ENCODE peak calls at places on chromosomes 13 and 19, in five cellular contexts. One of them, this sample, is unnamed.

GRCh38 chr19:15701757-15702589 is 25.9 kb upstream of the OR10H2 start:
- DNase-seq in fibroblast of lung: no peak
- DNase-seq in psoas muscle: no peak
- DNase-seq in body of pancreas: no peak
- DNase-seq in H9: no peak
- DNase-seq in this sample: no peak

GRCh38 chr19:47272448-47273312 is 2.0 kb upstream of the INAFM1 start:
- DNase-seq in fibroblast of lung: peak; percentile 32
- DNase-seq in psoas muscle: peak; percentile 60
- DNase-seq in body of pancreas: peak; percentile 57
- DNase-seq in H9: no peak
- DNase-seq in this sample: no peak

GRCh38 chr13:48334534-48335127 is 31.1 kb downstream of the RB1 start:
- DNase-seq in fibroblast of lung: peak; percentile 71
- DNase-seq in psoas muscle: no peak
- DNase-seq in body of pancreas: no peak
- DNase-seq in H9: no peak
- DNase-seq in this sample: no peak

GRCh38 chr19:39381910-39382611 is 8.8 kb downstream of the PAF1 start:
- DNase-seq in fibroblast of lung: no peak
- DNase-seq in psoas muscle: no peak
- DNase-seq in body of pancreas: no peak
- DNase-seq in H9: no peak
- DNase-seq in this sample: no peak

GRCh38 chr19:8367327-8368001 is 3.5 kb downstream of the ANGPTL4 start:
- DNase-seq in fibroblast of lung: peak; percentile 98
- DNase-seq in psoas muscle: peak; percentile 96
- DNase-seq in body of pancreas: peak; percentile 97
- DNase-seq in H9: peak; percentile 86
- DNase-seq in this sample: peak; percentile 92

GRCh38 chr19:2371656-2372055 is 11.6 kb downstream of the TMPRSS9 start:
- DNase-seq in fibroblast of lung: no peak
- DNase-seq in psoas muscle: no peak
- DNase-seq in body of pancreas: no peak
- DNase-seq in H9: no peak
- DNase-seq in this sample: no peak

GRCh38 chr19:39970424-39970673 is 616 bp upstream of the PSMC4 start:
- DNase-seq in fibroblast of lung: no peak
- DNase-seq in psoas muscle: no peak
- DNase-seq in body of pancreas: no peak
- DNase-seq in H9: no peak
- DNase-seq in this sample: no peak

GRCh38 chr13:104773775-104774174 is 1707.6 kb upstream of the SLC10A2 start:
- DNase-seq in fibroblast of lung: peak; percentile 80
- DNase-seq in psoas muscle: no peak
- DNase-seq in body of pancreas: no peak
- DNase-seq in H9: no peak
- DNase-seq in this sample: peak; percentile 16

GRCh38 chr13:35621989-35622388 is 145.5 kb upstream of the MAB21L1 start:
- DNase-seq in fibroblast of lung: no peak
- DNase-seq in psoas muscle: no peak
- DNase-seq in body of pancreas: no peak
- DNase-seq in H9: no peak
- DNase-seq in this sample: no peak

GRCh38 chr19:17333611-17334413 is 843 bp downstream of the ANO8 start:
- DNase-seq in fibroblast of lung: peak; percentile 82
- DNase-seq in psoas muscle: no peak
- DNase-seq in body of pancreas: peak; percentile 55
- DNase-seq in H9: peak; percentile 68
- DNase-seq in this sample: peak; percentile 78

GRCh38 chr13:109297628-109298027 is 488.8 kb downstream of the IRS2 start:
- DNase-seq in fibroblast of lung: peak; percentile 89
- DNase-seq in psoas muscle: no peak
- DNase-seq in body of pancreas: no peak
- DNase-seq in H9: no peak
- DNase-seq in this sample: peak; percentile 50

GRCh38 chr13:21625366-21625765 is 21.4 kb upstream of the MICU2 start:
- DNase-seq in fibroblast of lung: peak; percentile 51
- DNase-seq in psoas muscle: no peak
- DNase-seq in body of pancreas: peak; percentile 26
- DNase-seq in H9: no peak
- DNase-seq in this sample: peak; percentile 18

GRCh38 chr13:35468195-35468594 is 8.3 kb downstream of the MAB21L1 start:
- DNase-seq in fibroblast of lung: no peak
- DNase-seq in psoas muscle: no peak
- DNase-seq in body of pancreas: no peak
- DNase-seq in H9: no peak
- DNase-seq in this sample: no peak

GRCh38 chr19:995051-995827 is 5.0 kb upstream of the GRIN3B start:
- DNase-seq in fibroblast of lung: no peak
- DNase-seq in psoas muscle: no peak
- DNase-seq in body of pancreas: no peak
- DNase-seq in H9: no peak
- DNase-seq in this sample: no peak

GRCh38 chr19:46076031-46076880 is 35.5 kb upstream of the IGFL4 start:
- DNase-seq in fibroblast of lung: no peak
- DNase-seq in psoas muscle: no peak
- DNase-seq in body of pancreas: no peak
- DNase-seq in H9: no peak
- DNase-seq in this sample: no peak

GRCh38 chr13:43805071-43805468 is 18.3 kb upstream of the ENOX1 start:
- DNase-seq in fibroblast of lung: peak; percentile 64
- DNase-seq in psoas muscle: no peak
- DNase-seq in body of pancreas: no peak
- DNase-seq in H9: no peak
- DNase-seq in this sample: peak; percentile 93

GRCh38 chr19:51163257-51163656 is 21.2 kb downstream of the SIGLEC7 start:
- DNase-seq in fibroblast of lung: no peak
- DNase-seq in psoas muscle: no peak
- DNase-seq in body of pancreas: no peak
- DNase-seq in H9: no peak
- DNase-seq in this sample: no peak

GRCh38 chr13:110062777-110063442 is 244.0 kb downstream of the COL4A1 start:
- DNase-seq in fibroblast of lung: no peak
- DNase-seq in psoas muscle: no peak
- DNase-seq in body of pancreas: no peak
- DNase-seq in H9: no peak
- DNase-seq in this sample: no peak

GRCh38 chr19:49425922-49426592 is 869 bp downstream of the GFY start:
- DNase-seq in fibroblast of lung: no peak
- DNase-seq in psoas muscle: no peak
- DNase-seq in body of pancreas: no peak
- DNase-seq in H9: peak; percentile 96
- DNase-seq in this sample: no peak

GRCh38 chr13:114107686-114108081 is 24.7 kb downstream of the RASA3 start:
- DNase-seq in fibroblast of lung: peak; percentile 92
- DNase-seq in psoas muscle: peak; percentile 75
- DNase-seq in body of pancreas: no peak
- DNase-seq in H9: no peak
- DNase-seq in this sample: peak; percentile 58

GRCh38 chr19:8403098-8403819 is 9.8 kb upstream of the MARCHF2 start:
- DNase-seq in fibroblast of lung: no peak
- DNase-seq in psoas muscle: no peak
- DNase-seq in body of pancreas: no peak
- DNase-seq in H9: no peak
- DNase-seq in this sample: no peak

GRCh38 chr19:48962029-48962848 is 2.9 kb upstream of the FTL start:
- DNase-seq in fibroblast of lung: peak; percentile 42
- DNase-seq in psoas muscle: peak; percentile 52
- DNase-seq in body of pancreas: peak; percentile 78
- DNase-seq in H9: peak; percentile 71
- DNase-seq in this sample: no peak

GRCh38 chr13:25982908-25983307 is 68.9 kb downstream of the SHISA2 start:
- DNase-seq in fibroblast of lung: no peak
- DNase-seq in psoas muscle: no peak
- DNase-seq in body of pancreas: no peak
- DNase-seq in H9: no peak
- DNase-seq in this sample: no peak

GRCh38 chr19:4987692-4988370 is 18.9 kb downstream of the KDM4B start:
- DNase-seq in fibroblast of lung: no peak
- DNase-seq in psoas muscle: no peak
- DNase-seq in body of pancreas: no peak
- DNase-seq in H9: no peak
- DNase-seq in this sample: no peak

GRCh38 chr13:31781064-31781463 is 41.7 kb downstream of the RXFP2 start:
- DNase-seq in fibroblast of lung: no peak
- DNase-seq in psoas muscle: no peak
- DNase-seq in body of pancreas: no peak
- DNase-seq in H9: no peak
- DNase-seq in this sample: no peak

GRCh38 chr13:43484432-43485225 is 302.1 kb downstream of the ENOX1 start:
- DNase-seq in fibroblast of lung: no peak
- DNase-seq in psoas muscle: no peak
- DNase-seq in body of pancreas: peak; percentile 25
- DNase-seq in H9: no peak
- DNase-seq in this sample: no peak

GRCh38 chr19:56683119-56683518 is 11.6 kb upstream of the ZNF835 start:
- DNase-seq in fibroblast of lung: no peak
- DNase-seq in psoas muscle: no peak
- DNase-seq in body of pancreas: no peak
- DNase-seq in H9: no peak
- DNase-seq in this sample: no peak

GRCh38 chr19:46372901-46373572 is 26.1 kb downstream of the PPP5C start:
- DNase-seq in fibroblast of lung: no peak
- DNase-seq in psoas muscle: no peak
- DNase-seq in body of pancreas: peak; percentile 34
- DNase-seq in H9: peak; percentile 76
- DNase-seq in this sample: peak; percentile 18

GRCh38 chr13:113881614-113882265 is 17.9 kb upstream of the GAS6 start:
- DNase-seq in fibroblast of lung: no peak
- DNase-seq in psoas muscle: no peak
- DNase-seq in body of pancreas: peak; percentile 83
- DNase-seq in H9: no peak
- DNase-seq in this sample: no peak

GRCh38 chr19:54209748-54210494 is 9.3 kb downstream of the RPS9 start:
- DNase-seq in fibroblast of lung: peak; percentile 99
- DNase-seq in psoas muscle: peak; percentile 90
- DNase-seq in body of pancreas: peak; percentile 99
- DNase-seq in H9: no peak
- DNase-seq in this sample: peak; percentile 99

GRCh38 chr13:114131581-114132418 is 623 bp downstream of the RASA3 start:
- DNase-seq in fibroblast of lung: peak; percentile 31
- DNase-seq in psoas muscle: no peak
- DNase-seq in body of pancreas: no peak
- DNase-seq in H9: no peak
- DNase-seq in this sample: no peak

GRCh38 chr13:101149735-101150380 is 266.4 kb downstream of the NALCN start:
- DNase-seq in fibroblast of lung: peak; percentile 71
- DNase-seq in psoas muscle: no peak
- DNase-seq in body of pancreas: no peak
- DNase-seq in H9: peak; percentile 41
- DNase-seq in this sample: peak; percentile 45

GRCh38 chr13:101291216-101291615 is 125.1 kb downstream of the NALCN start:
- DNase-seq in fibroblast of lung: no peak
- DNase-seq in psoas muscle: no peak
- DNase-seq in body of pancreas: no peak
- DNase-seq in H9: no peak
- DNase-seq in this sample: no peak

GRCh38 chr13:94366677-94367076 is 112.8 kb downstream of the DCT start:
- DNase-seq in fibroblast of lung: no peak
- DNase-seq in psoas muscle: no peak
- DNase-seq in body of pancreas: no peak
- DNase-seq in H9: no peak
- DNase-seq in this sample: no peak

DNA sequence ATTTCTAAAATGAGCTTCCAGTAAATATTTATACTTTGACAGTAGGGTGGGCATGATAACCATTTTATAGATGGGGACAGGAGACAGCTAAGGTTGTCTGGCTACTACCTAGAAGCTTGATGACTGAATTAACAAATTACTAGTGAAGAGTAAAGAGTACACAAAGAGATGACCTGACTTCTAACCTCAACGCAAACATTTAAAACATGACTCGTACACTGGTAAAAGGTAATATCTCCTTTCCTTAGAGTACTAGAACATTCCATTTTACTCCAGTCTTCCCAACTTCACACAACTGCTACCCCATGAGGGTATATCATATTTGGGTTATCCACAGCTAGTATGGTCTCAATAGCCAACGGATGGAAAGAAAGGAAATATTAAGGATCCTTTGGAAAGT is 258.9 kb downstream of the FOXO1 start:
- DNase-seq in fibroblast of lung: no peak
- DNase-seq in psoas muscle: no peak
- DNase-seq in body of pancreas: no peak
- DNase-seq in H9: no peak
- DNase-seq in this sample: no peak
- H3K27ac ChIP-seq in fibroblast of lung: no peak overlapping the region
- H3K27ac ChIP-seq in psoas muscle: no peak overlapping the region
- H3K27ac ChIP-seq in body of pancreas: no peak overlapping the region
- H3K27ac ChIP-seq in H9: no peak overlapping the region
- H3K27ac ChIP-seq in this sample: no peak overlapping the region

DNA sequence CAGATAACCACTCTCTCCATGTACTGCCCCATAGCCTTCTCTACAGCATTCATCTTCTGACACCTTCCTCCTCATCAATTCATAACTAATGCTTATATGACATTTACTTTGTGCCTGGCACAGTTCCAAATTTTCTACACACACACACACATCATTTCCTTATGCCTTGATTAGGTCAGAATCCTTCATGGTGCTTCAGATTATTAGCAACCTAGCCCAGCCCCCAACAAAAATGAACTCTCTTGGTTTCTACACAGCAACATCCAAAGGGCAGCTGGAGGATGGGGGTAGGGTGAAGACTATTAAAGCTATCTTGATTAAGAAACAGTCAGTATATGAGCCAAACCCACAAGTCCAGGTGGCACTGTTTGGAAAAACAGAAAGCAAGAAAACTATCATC is 3.7 kb downstream of the RUBCNL start:
- DNase-seq in fibroblast of lung: no peak
- DNase-seq in psoas muscle: no peak
- DNase-seq in body of pancreas: no peak
- DNase-seq in H9: no peak
- DNase-seq in this sample: no peak
- H3K27me3 ChIP-seq in fibroblast of lung: peaks cover 23% of the 10 kb centered on the region
- H3K27me3 ChIP-seq in psoas muscle: no peaks in the 10 kb centered on the region
- H3K27me3 ChIP-seq in body of pancreas: no peaks in the 10 kb centered on the region
- H3K27me3 ChIP-seq in H9: peaks cover 10% of the 10 kb centered on the region
- H3K27me3 ChIP-seq in this sample: peaks cover 16% of the 10 kb centered on the region

DNA sequence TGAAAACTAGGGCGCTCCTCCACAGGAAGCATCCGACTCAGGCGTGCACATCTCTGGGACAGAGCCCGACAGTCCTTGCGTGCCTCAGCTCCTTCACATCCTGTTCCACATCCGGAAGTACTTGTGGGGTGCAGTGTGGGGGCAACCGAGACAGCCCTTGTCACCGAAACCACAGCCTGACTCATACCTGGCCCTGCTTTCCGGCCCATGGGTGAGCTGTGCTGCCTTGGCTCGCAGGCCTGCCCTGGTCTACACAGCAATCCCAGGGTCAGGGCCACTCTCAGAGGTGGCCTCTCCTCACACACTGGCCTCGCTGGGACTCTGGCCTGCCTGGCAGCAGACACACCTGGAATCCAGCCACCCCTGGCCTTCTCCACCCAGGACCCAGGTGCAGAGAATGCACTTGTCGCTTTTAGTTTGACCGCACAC is 100.4 kb downstream of the STK24 start:
- DNase-seq in fibroblast of lung: peak; percentile 77
- DNase-seq in psoas muscle: peak; percentile 69
- DNase-seq in body of pancreas: peak; percentile 78
- DNase-seq in H9: peak; percentile 77
- DNase-seq in this sample: peak; percentile 95
- H3K27ac ChIP-seq in fibroblast of lung: peak overlapping the region; percentile 59
- H3K27ac ChIP-seq in psoas muscle: no peak overlapping the region
- H3K27ac ChIP-seq in body of pancreas: peak overlapping the region; percentile 78
- H3K27ac ChIP-seq in H9: no peak overlapping the region
- H3K27ac ChIP-seq in this sample: peak overlapping the region; percentile 93

GRCh38 chr13:78576266-78576665 is 27.1 kb downstream of the POU4F1 start:
- DNase-seq in fibroblast of lung: no peak
- DNase-seq in psoas muscle: no peak
- DNase-seq in body of pancreas: no peak
- DNase-seq in H9: no peak
- DNase-seq in this sample: no peak
- H3K27me3 ChIP-seq in fibroblast of lung: no peaks in the 10 kb centered on the region
- H3K27me3 ChIP-seq in psoas muscle: peaks cover 4% of the 10 kb centered on the region
- H3K27me3 ChIP-seq in body of pancreas: no peaks in the 10 kb centered on the region
- H3K27me3 ChIP-seq in H9: no peaks in the 10 kb centered on the region
- H3K27me3 ChIP-seq in this sample: no peaks in the 10 kb centered on the region

This sample was measured in brain microvascular endothelial cell.